ENCODE peak calls at places on chromosomes 12 and 14, in seven cellular contexts. One of them, this sample, is unnamed.

GRCh38 chr14:49982522-49982951 is 89.7 kb downstream of the ARF6 start:
- DNase-seq in cardiac fibroblast: peak; percentile 99
- DNase-seq in kidney epithelial cell: no peak
- DNase-seq in heart right ventricle: no peak
- DNase-seq in AG04450: peak; percentile 72
- DNase-seq in GM12865: no peak
- DNase-seq in fibroblast of villous mesenchyme: peak; percentile 82
- DNase-seq in this sample: peak; percentile 94

GRCh38 chr14:99479903-99480855 is 480 bp downstream of the SETD3 start:
- DNase-seq in kidney epithelial cell: no peak
- DNase-seq in cardiac fibroblast: peak; percentile 58
- DNase-seq in fibroblast of villous mesenchyme: peak; percentile 76
- DNase-seq in AG04450: peak; percentile 16
- DNase-seq in heart right ventricle: peak; percentile 66
- DNase-seq in GM12865: peak; percentile 44
- DNase-seq in this sample: peak; percentile 63

GRCh38 chr14:22939684-22940083 is 10.5 kb upstream of the PRMT5 start:
- DNase-seq in kidney epithelial cell: no peak
- DNase-seq in heart right ventricle: no peak
- DNase-seq in AG04450: peak; percentile 30
- DNase-seq in GM12865: no peak
- DNase-seq in fibroblast of villous mesenchyme: no peak
- DNase-seq in cardiac fibroblast: peak; percentile 74
- DNase-seq in this sample: peak; percentile 50

GRCh38 chr12:99605-100004 is 33.0 kb downstream of the IQSEC3 start:
- DNase-seq in GM12865: no peak
- DNase-seq in heart right ventricle: no peak
- DNase-seq in fibroblast of villous mesenchyme: peak; percentile 48
- DNase-seq in cardiac fibroblast: no peak
- DNase-seq in AG04450: peak; percentile 20
- DNase-seq in kidney epithelial cell: no peak
- DNase-seq in this sample: peak; percentile 15

GRCh38 chr14:43356984-43357545 is 1150.0 kb downstream of the FSCB start:
- DNase-seq in kidney epithelial cell: no peak
- DNase-seq in cardiac fibroblast: no peak
- DNase-seq in fibroblast of villous mesenchyme: no peak
- DNase-seq in GM12865: no peak
- DNase-seq in heart right ventricle: no peak
- DNase-seq in AG04450: no peak
- DNase-seq in this sample: no peak

GRCh38 chr14:24959791-24960331 is 90.1 kb downstream of the STXBP6 start:
- DNase-seq in AG04450: no peak
- DNase-seq in kidney epithelial cell: no peak
- DNase-seq in cardiac fibroblast: no peak
- DNase-seq in fibroblast of villous mesenchyme: peak; percentile 75
- DNase-seq in heart right ventricle: no peak
- DNase-seq in GM12865: peak; percentile 29
- DNase-seq in this sample: no peak

GRCh38 chr12:16112626-16113560 is 164.6 kb downstream of the SLC15A5 start:
- DNase-seq in cardiac fibroblast: no peak
- DNase-seq in kidney epithelial cell: no peak
- DNase-seq in heart right ventricle: no peak
- DNase-seq in GM12865: no peak
- DNase-seq in fibroblast of villous mesenchyme: peak; percentile 2
- DNase-seq in AG04450: no peak
- DNase-seq in this sample: no peak

GRCh38 chr12:51891843-51892242 is 3.9 kb downstream of the ANKRD33 start:
- DNase-seq in heart right ventricle: no peak
- DNase-seq in kidney epithelial cell: no peak
- DNase-seq in cardiac fibroblast: peak; percentile 51
- DNase-seq in fibroblast of villous mesenchyme: no peak
- DNase-seq in AG04450: no peak
- DNase-seq in GM12865: no peak
- DNase-seq in this sample: no peak

GRCh38 chr12:68070957-68071356 is 81.7 kb downstream of the IFNG-AS1 start:
- DNase-seq in kidney epithelial cell: no peak
- DNase-seq in fibroblast of villous mesenchyme: no peak
- DNase-seq in AG04450: no peak
- DNase-seq in GM12865: no peak
- DNase-seq in heart right ventricle: no peak
- DNase-seq in cardiac fibroblast: no peak
- DNase-seq in this sample: no peak

GRCh38 chr12:54967461-54967860 is 17.1 kb downstream of the TESPA1 start:
- DNase-seq in GM12865: no peak
- DNase-seq in heart right ventricle: no peak
- DNase-seq in kidney epithelial cell: no peak
- DNase-seq in cardiac fibroblast: no peak
- DNase-seq in fibroblast of villous mesenchyme: no peak
- DNase-seq in AG04450: no peak
- DNase-seq in this sample: peak; percentile 13

GRCh38 chr14:23569443-23570151 is 2.0 kb upstream of the AP1G2 start:
- DNase-seq in heart right ventricle: no peak
- DNase-seq in cardiac fibroblast: no peak
- DNase-seq in GM12865: peak; percentile 41
- DNase-seq in AG04450: no peak
- DNase-seq in kidney epithelial cell: no peak
- DNase-seq in fibroblast of villous mesenchyme: no peak
- DNase-seq in this sample: no peak

GRCh38 chr14:87133073-87133815 is 859.7 kb downstream of the GALC start:
- DNase-seq in kidney epithelial cell: peak; percentile 97
- DNase-seq in AG04450: peak; percentile 88
- DNase-seq in heart right ventricle: no peak
- DNase-seq in GM12865: no peak
- DNase-seq in cardiac fibroblast: peak; percentile 40
- DNase-seq in fibroblast of villous mesenchyme: peak; percentile 23
- DNase-seq in this sample: peak; percentile 87

GRCh38 chr12:106767954-106768501 is 6.5 kb upstream of the RIC8B start:
- DNase-seq in kidney epithelial cell: no peak
- DNase-seq in cardiac fibroblast: peak; percentile 24
- DNase-seq in fibroblast of villous mesenchyme: peak; percentile 24
- DNase-seq in GM12865: no peak
- DNase-seq in AG04450: no peak
- DNase-seq in heart right ventricle: no peak
- DNase-seq in this sample: peak; percentile 38

GRCh38 chr14:94115068-94115591 is 4.6 kb downstream of the IFI27 start:
- DNase-seq in GM12865: no peak
- DNase-seq in AG04450: no peak
- DNase-seq in kidney epithelial cell: no peak
- DNase-seq in cardiac fibroblast: no peak
- DNase-seq in fibroblast of villous mesenchyme: no peak
- DNase-seq in heart right ventricle: no peak
- DNase-seq in this sample: no peak

GRCh38 chr14:106613256-106613655 is 1086.9 kb downstream of the TMEM121 start:
- DNase-seq in GM12865: peak; percentile 21
- DNase-seq in cardiac fibroblast: no peak
- DNase-seq in heart right ventricle: no peak
- DNase-seq in AG04450: no peak
- DNase-seq in kidney epithelial cell: no peak
- DNase-seq in fibroblast of villous mesenchyme: no peak
- DNase-seq in this sample: no peak

GRCh38 chr12:96195845-96196451 is 1.8 kb downstream of the ELK3 start:
- DNase-seq in cardiac fibroblast: peak; percentile 66
- DNase-seq in kidney epithelial cell: no peak
- DNase-seq in AG04450: no peak
- DNase-seq in heart right ventricle: peak; percentile 27
- DNase-seq in fibroblast of villous mesenchyme: peak; percentile 76
- DNase-seq in GM12865: no peak
- DNase-seq in this sample: peak; percentile 76

GRCh38 chr14:63273091-63273490 is 45.6 kb downstream of the GPHB5 start:
- DNase-seq in fibroblast of villous mesenchyme: no peak
- DNase-seq in cardiac fibroblast: no peak
- DNase-seq in AG04450: no peak
- DNase-seq in GM12865: no peak
- DNase-seq in heart right ventricle: no peak
- DNase-seq in kidney epithelial cell: no peak
- DNase-seq in this sample: no peak

DNA sequence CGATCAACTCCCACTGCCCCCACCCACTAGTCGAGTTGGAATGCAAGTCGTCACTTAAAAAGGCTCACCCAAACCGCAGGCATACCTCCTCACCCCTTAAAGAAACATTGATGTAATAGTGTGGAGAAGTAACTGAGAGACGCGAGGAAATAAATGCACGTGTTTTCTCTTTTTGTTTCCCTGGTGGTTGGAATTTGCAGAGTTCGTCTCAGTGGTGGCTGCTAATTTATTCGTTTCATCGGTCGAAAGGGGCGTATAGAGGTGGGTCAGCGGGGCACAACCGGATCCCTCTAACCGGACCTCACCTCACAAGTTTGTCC is 5.1 kb upstream of the NPAS3 start:
- DNase-seq in AG04450: no peak
- DNase-seq in cardiac fibroblast: peak; percentile 56
- DNase-seq in heart right ventricle: no peak
- DNase-seq in GM12865: no peak
- DNase-seq in kidney epithelial cell: no peak
- DNase-seq in fibroblast of villous mesenchyme: peak; percentile 18
- DNase-seq in this sample: peak; percentile 55
- H3K4me3 ChIP-seq in AG04450: no peak overlapping the region
- H3K4me3 ChIP-seq in cardiac fibroblast: no peak overlapping the region
- H3K4me3 ChIP-seq in heart right ventricle: peak overlapping the region; percentile 2
- H3K4me3 ChIP-seq in GM12865: no peak overlapping the region
- H3K4me3 ChIP-seq in kidney epithelial cell: peak overlapping the region; percentile 38
- H3K4me3 ChIP-seq in fibroblast of villous mesenchyme: peak overlapping the region; percentile 47
- H3K4me3 ChIP-seq in this sample: peak overlapping the region; percentile 43

GRCh38 chr14:44657688-44658388 is 150.8 kb upstream of the FSCB start:
- DNase-seq in GM12865: no peak
- DNase-seq in kidney epithelial cell: peak; percentile 5
- DNase-seq in cardiac fibroblast: peak; percentile 33
- DNase-seq in heart right ventricle: no peak
- DNase-seq in AG04450: no peak
- DNase-seq in fibroblast of villous mesenchyme: peak; percentile 14
- DNase-seq in this sample: peak; percentile 1
- TF ChIP-seq CTCF in GM12865: no peak
- TF ChIP-seq CTCF in kidney epithelial cell: peak; percentile 46
- TF ChIP-seq CTCF in cardiac fibroblast: peak; percentile 27
- TF ChIP-seq CTCF in heart right ventricle: peak; percentile 46
- TF ChIP-seq CTCF in AG04450: peak; percentile 45
- TF ChIP-seq CTCF in fibroblast of villous mesenchyme: peak; percentile 42
- TF ChIP-seq CTCF in this sample: no peak

GRCh38 chr14:75568791-75569190 is 9.6 kb upstream of the FLVCR2 start:
- DNase-seq in fibroblast of villous mesenchyme: no peak
- DNase-seq in heart right ventricle: no peak
- DNase-seq in cardiac fibroblast: no peak
- DNase-seq in AG04450: no peak
- DNase-seq in kidney epithelial cell: no peak
- DNase-seq in GM12865: peak; percentile 56
- DNase-seq in this sample: no peak

GRCh38 chr14:75570797-75571196 is 7.6 kb upstream of the FLVCR2 start:
- DNase-seq in GM12865: peak; percentile 31
- DNase-seq in kidney epithelial cell: no peak
- DNase-seq in AG04450: no peak
- DNase-seq in fibroblast of villous mesenchyme: no peak
- DNase-seq in heart right ventricle: no peak
- DNase-seq in cardiac fibroblast: no peak
- DNase-seq in this sample: no peak

GRCh38 chr14:75568141-75568540 is 10.3 kb upstream of the FLVCR2 start:
- DNase-seq in heart right ventricle: no peak
- DNase-seq in kidney epithelial cell: no peak
- DNase-seq in fibroblast of villous mesenchyme: no peak
- DNase-seq in cardiac fibroblast: no peak
- DNase-seq in GM12865: no peak
- DNase-seq in AG04450: no peak
- DNase-seq in this sample: no peak

GRCh38 chr14:75577090-75577489 is 1.3 kb upstream of the FLVCR2 start:
- DNase-seq in fibroblast of villous mesenchyme: no peak
- DNase-seq in GM12865: peak; percentile 44
- DNase-seq in cardiac fibroblast: no peak
- DNase-seq in heart right ventricle: no peak
- DNase-seq in AG04450: no peak
- DNase-seq in kidney epithelial cell: no peak
- DNase-seq in this sample: no peak

GRCh38 chr14:75572104-75572503 is 6.3 kb upstream of the FLVCR2 start:
- DNase-seq in fibroblast of villous mesenchyme: no peak
- DNase-seq in GM12865: no peak
- DNase-seq in heart right ventricle: no peak
- DNase-seq in kidney epithelial cell: no peak
- DNase-seq in cardiac fibroblast: no peak
- DNase-seq in AG04450: no peak
- DNase-seq in this sample: no peak
- H3K4me3 ChIP-seq in fibroblast of villous mesenchyme: no peak overlapping the region
- H3K4me3 ChIP-seq in GM12865: no peak overlapping the region
- H3K4me3 ChIP-seq in heart right ventricle: no peak overlapping the region
- H3K4me3 ChIP-seq in kidney epithelial cell: no peak overlapping the region
- H3K4me3 ChIP-seq in cardiac fibroblast: no peak overlapping the region
- H3K4me3 ChIP-seq in AG04450: no peak overlapping the region
- H3K4me3 ChIP-seq in this sample: no peak overlapping the region

DNA sequence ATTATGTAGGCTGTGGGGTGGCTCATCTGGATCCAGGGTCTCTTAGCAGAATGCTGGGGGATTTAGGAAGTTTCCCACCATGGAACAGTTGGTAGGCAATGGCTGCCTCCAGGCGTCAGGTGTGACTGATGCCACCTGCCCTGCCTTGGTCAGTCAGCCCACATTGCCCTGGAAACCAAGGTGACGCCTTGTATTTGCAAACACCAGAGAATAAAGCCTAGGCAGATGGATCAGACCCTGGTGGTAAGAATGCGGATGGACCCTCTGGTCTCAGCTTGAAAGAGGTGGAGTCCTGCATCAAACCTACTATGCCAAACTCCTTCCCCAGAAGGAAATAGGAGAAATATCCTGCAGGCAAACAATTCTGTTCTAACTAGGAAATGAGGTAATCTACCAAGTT is 38.2 kb downstream of the NCKAP5L start:
- DNase-seq in AG04450: no peak
- DNase-seq in heart right ventricle: no peak
- DNase-seq in fibroblast of villous mesenchyme: no peak
- DNase-seq in kidney epithelial cell: no peak
- DNase-seq in cardiac fibroblast: no peak
- DNase-seq in GM12865: no peak
- DNase-seq in this sample: no peak
- TF ChIP-seq CTCF in AG04450: no peak
- TF ChIP-seq CTCF in heart right ventricle: no peak
- TF ChIP-seq CTCF in fibroblast of villous mesenchyme: peak; percentile 18
- TF ChIP-seq CTCF in kidney epithelial cell: no peak
- TF ChIP-seq CTCF in cardiac fibroblast: no peak
- TF ChIP-seq CTCF in GM12865: no peak
- TF ChIP-seq CTCF in this sample: no peak

GRCh38 chr14:90815817-90816662 is at the start of gene TTC7B:
- DNase-seq in GM12865: peak; percentile 36
- DNase-seq in AG04450: no peak
- DNase-seq in cardiac fibroblast: no peak
- DNase-seq in fibroblast of villous mesenchyme: no peak
- DNase-seq in kidney epithelial cell: no peak
- DNase-seq in heart right ventricle: peak; percentile 65
- DNase-seq in this sample: no peak

GRCh38 chr14:90812109-90812508 is 4.1 kb downstream of the TTC7B start:
- DNase-seq in kidney epithelial cell: no peak
- DNase-seq in fibroblast of villous mesenchyme: no peak
- DNase-seq in cardiac fibroblast: no peak
- DNase-seq in AG04450: no peak
- DNase-seq in heart right ventricle: no peak
- DNase-seq in GM12865: no peak
- DNase-seq in this sample: no peak

GRCh38 chr14:90815567-90815816 is 738 bp downstream of the TTC7B start:
- DNase-seq in cardiac fibroblast: no peak
- DNase-seq in GM12865: no peak
- DNase-seq in AG04450: no peak
- DNase-seq in fibroblast of villous mesenchyme: no peak
- DNase-seq in kidney epithelial cell: no peak
- DNase-seq in heart right ventricle: no peak
- DNase-seq in this sample: no peak

GRCh38 chr14:90816686-90817436 is 631 bp upstream of the TTC7B start:
- DNase-seq in GM12865: no peak
- DNase-seq in heart right ventricle: no peak
- DNase-seq in AG04450: no peak
- DNase-seq in fibroblast of villous mesenchyme: no peak
- DNase-seq in kidney epithelial cell: no peak
- DNase-seq in cardiac fibroblast: no peak
- DNase-seq in this sample: no peak

GRCh38 chr14:90814806-90815566 is 1.2 kb downstream of the TTC7B start:
- DNase-seq in AG04450: no peak
- DNase-seq in cardiac fibroblast: no peak
- DNase-seq in GM12865: no peak
- DNase-seq in kidney epithelial cell: no peak
- DNase-seq in heart right ventricle: no peak
- DNase-seq in fibroblast of villous mesenchyme: no peak
- DNase-seq in this sample: no peak
- H3K4me3 ChIP-seq in AG04450: peak overlapping the region; percentile 75
- H3K4me3 ChIP-seq in cardiac fibroblast: peak overlapping the region; percentile 76
- H3K4me3 ChIP-seq in GM12865: no peak overlapping the region
- H3K4me3 ChIP-seq in kidney epithelial cell: peak overlapping the region; percentile 78
- H3K4me3 ChIP-seq in heart right ventricle: peak overlapping the region; percentile 63
- H3K4me3 ChIP-seq in fibroblast of villous mesenchyme: peak overlapping the region; percentile 76
- H3K4me3 ChIP-seq in this sample: peak overlapping the region; percentile 72

This sample was measured in astrocyte of the spinal cord.